ENCODE peak calls at places on chromosomes 3 and 15, in eight cellular contexts. J is HEK293T, X is NCI-H748 treated with DMSO at 0.1 percent for 48 hours, K is HFFc6, A is T-helper 17 cell, O is GM12864, Z is HCT116, S is colonic mucosa. F is an unnamed sample.

GRCh38 chr3:98035208-98035607 is at the start of gene GABRR3:
- DNase-seq in A (no peak), S (no peak), X (no peak), Z (no peak), K (no peak), J (no peak), O (no peak), F (no peak)

GRCh38 chr3:49639551-49639950 is 34.6 kb upstream of the APEH start:
- DNase-seq in S (no peak), Z (no peak), K (no peak), J (no peak), X (no peak), A (no peak), O (no peak), F (no peak)

GRCh38 chr3:139975592-139976360 is 40.8 kb downstream of the CLSTN2 start:
- DNase-seq in J (no peak), S (no peak), Z (no peak), A (no peak), X (no peak), O (no peak), K (no peak), F (no peak)

GRCh38 chr15:65418596-65418995 is 4.2 kb downstream of the IGDCC4 start:
- DNase-seq in X (no peak), A (no peak), S (no peak), J (no peak), K (no peak), O (no peak), Z (no peak), F (no peak)

GRCh38 chr15:35907507-35907906 is 361.5 kb upstream of the DPH6 start:
- DNase-seq in A (no peak), O (no peak), K (no peak), J (no peak), S (no peak), X (no peak), Z (no peak), F (no peak)

GRCh38 chr3:132198601-132199000 is 118.6 kb upstream of the ACP3 start:
- DNase-seq in Z (no peak), A (no peak), S (no peak), J (no peak), K (peak), O (no peak), X (no peak), F (no peak)

GRCh38 chr15:83565553-83566159 is 88.3 kb upstream of the ADAMTSL3 start:
- DNase-seq in Z (peak), O (no peak), J (peak), X (peak), A (no peak), S (no peak), K (no peak), F (peak)

GRCh38 chr3:133838916-133839800 is 33.5 kb downstream of the SRPRB start:
- DNase-seq in S (no peak), A (no peak), Z (no peak), X (no peak), K (no peak), J (no peak), O (no peak), F (no peak)

GRCh38 chr15:71571641-71572040 is 238.7 kb upstream of the NR2E3 start:
- DNase-seq in X (no peak), S (no peak), O (no peak), K (no peak), J (no peak), A (no peak), Z (no peak), F (no peak)

GRCh38 chr3:150830094-150830681 is 67.2 kb upstream of the SIAH2 start:
- DNase-seq in Z (peak), O (no peak), X (no peak), K (no peak), J (peak), A (no peak), S (no peak), F (no peak)

GRCh38 chr3:33218072-33218445 is 551 bp downstream of the SUSD5 start:
- DNase-seq in K (no peak), A (no peak), X (no peak), Z (no peak), O (no peak), S (no peak), J (peak), F (no peak)

GRCh38 chr15:88658972-88659931 is 20.4 kb downstream of the ISG20 start:
- DNase-seq in S (no peak), J (no peak), X (no peak), K (peak), Z (peak), O (no peak), A (no peak), F (no peak)

GRCh38 chr3:60855250-60855649 is 396.0 kb downstream of the FHIT start:
- DNase-seq in K (no peak), O (no peak), J (no peak), Z (no peak), S (no peak), A (no peak), X (no peak), F (no peak)

F was measured in NCI-H2227 treated with DMSO at 0.1 percent for 48 hours.